ENCODE peak calls at places on chromosomes 3 and 15, in five cellular contexts. O is breast epithelium, B is endodermal cell, K is PC-3, Q is endothelial cell of umbilical vein. X is an unnamed sample.

GRCh38 chr3:188925376-188925775 is 246.4 kb upstream of the TPRG1 start:
- DNase-seq in B (no peak), K (no peak), Q (no peak), O (no peak), X (no peak)

GRCh38 chr3:128784843-128785242 is 58.9 kb downstream of the RAB7A start:
- DNase-seq in B (no peak), K (no peak), Q (no peak), O (no peak), X (no peak)

GRCh38 chr3:94304953-94305352 is 242.1 kb downstream of the NSUN3 start:
- DNase-seq in B (no peak), O (no peak), Q (no peak), K (no peak), X (no peak)

GRCh38 chr3:56188201-56188600 is 280.1 kb downstream of the ERC2 start:
- DNase-seq in B (no peak), K (no peak), O (no peak), Q (no peak), X (no peak)

GRCh38 chr15:90838544-90838943 is 29.8 kb upstream of the FURIN start:
- DNase-seq in K (no peak), B (no peak), O (no peak), Q (no peak), X (no peak)

GRCh38 chr3:66998899-66999235 is 760 bp downstream of the KBTBD8 start:
- DNase-seq in O (no peak), K (no peak), Q (peak), B (no peak), X (no peak)

GRCh38 chr3:189355481-189356201 is 183.9 kb downstream of the TPRG1 start:
- DNase-seq in B (peak), K (peak), O (no peak), Q (no peak), X (peak)

GRCh38 chr3:99637381-99638111 is 848 bp upstream of the COL8A1 start:
- DNase-seq in B (peak), Q (peak), K (peak), O (no peak), X (no peak)

GRCh38 chr3:120302361-120302760 is 17.3 kb upstream of the GPR156 start:
- DNase-seq in Q (no peak), B (no peak), O (no peak), K (no peak), X (no peak)

GRCh38 chr3:119258915-119259314 is 18.2 kb upstream of the B4GALT4 start:
- DNase-seq in Q (no peak), O (no peak), B (no peak), K (no peak), X (no peak)

GRCh38 chr3:59857589-59858346 is 807.9 kb upstream of the CFAP20DC start:
- DNase-seq in Q (peak), K (peak), O (peak), B (peak), X (peak)

GRCh38 chr3:157170861-157171260 is 10.9 kb upstream of the CCNL1 start:
- DNase-seq in Q (no peak), B (no peak), O (no peak), K (no peak), X (no peak)

GRCh38 chr3:122992628-122993570 is 34.7 kb downstream of the SEMA5B start:
- DNase-seq in K (no peak), B (no peak), O (no peak), Q (no peak), X (no peak)

GRCh38 chr3:133376805-133377204 is 23.1 kb upstream of the BFSP2 start:
- DNase-seq in K (no peak), B (no peak), O (no peak), Q (no peak), X (no peak)

GRCh38 chr3:180680097-180680430 is 775 bp upstream of the CCDC39 start:
- DNase-seq in Q (peak), O (no peak), B (peak), K (no peak), X (peak)

GRCh38 chr3:10786640-10787039 is 29.4 kb upstream of the SLC6A11 start:
- DNase-seq in B (no peak), Q (no peak), O (no peak), K (no peak), X (no peak)

GRCh38 chr3:194395767-194396527 is 3.1 kb downstream of the GP5 start:
- DNase-seq in Q (no peak), O (no peak), K (no peak), B (peak), X (peak)

GRCh38 chr15:36029606-36030005 is 483.6 kb upstream of the DPH6 start:
- DNase-seq in B (no peak), K (no peak), Q (no peak), O (no peak), X (no peak)

GRCh38 chr3:62892951-62893350 is 17.7 kb upstream of the CADPS start:
- DNase-seq in O (no peak), Q (no peak), K (no peak), B (no peak), X (no peak)

GRCh38 chr3:62332771-62333381 is 40.5 kb downstream of the FEZF2 start:
- DNase-seq in K (peak), O (no peak), Q (peak), B (no peak), X (peak)

GRCh38 chr3:70358978-70359580 is 46.6 kb upstream of the MDFIC2 start:
- DNase-seq in Q (peak), K (peak), B (peak), O (no peak), X (peak)

GRCh38 chr3:179452166-179452544 is 885 bp upstream of the GNB4 start:
- DNase-seq in B (no peak), O (no peak), K (no peak), Q (peak), X (no peak)

GRCh38 chr3:136149569-136150136 is 46.5 kb downstream of the MSL2 start:
- DNase-seq in O (no peak), B (no peak), K (peak), Q (peak), X (no peak)

GRCh38 chr3:64917914-64918313 is 230.1 kb upstream of the ADAMTS9 start:
- DNase-seq in K (no peak), B (no peak), O (no peak), Q (no peak), X (no peak)
- H3K27ac ChIP-seq in K (no peak), B (no peak), O (no peak), Q (no peak), X (no peak)

GRCh38 chr3:50442940-50443579 is 60.4 kb downstream of the CACNA2D2 start:
- DNase-seq in Q (no peak), B (no peak), K (no peak), O (no peak), X (no peak)
- H3K27ac ChIP-seq in Q (no peak), B (no peak), K (no peak), O (no peak), X (no peak)

GRCh38 chr15:59686389-59686788 is 2.7 kb downstream of the BNIP2 start:
- DNase-seq in O (no peak), Q (no peak), B (no peak), K (no peak), X (no peak)
- H3K27ac ChIP-seq in O (peak), Q (peak), B (no peak), K (no peak), X (peak)

DNA sequence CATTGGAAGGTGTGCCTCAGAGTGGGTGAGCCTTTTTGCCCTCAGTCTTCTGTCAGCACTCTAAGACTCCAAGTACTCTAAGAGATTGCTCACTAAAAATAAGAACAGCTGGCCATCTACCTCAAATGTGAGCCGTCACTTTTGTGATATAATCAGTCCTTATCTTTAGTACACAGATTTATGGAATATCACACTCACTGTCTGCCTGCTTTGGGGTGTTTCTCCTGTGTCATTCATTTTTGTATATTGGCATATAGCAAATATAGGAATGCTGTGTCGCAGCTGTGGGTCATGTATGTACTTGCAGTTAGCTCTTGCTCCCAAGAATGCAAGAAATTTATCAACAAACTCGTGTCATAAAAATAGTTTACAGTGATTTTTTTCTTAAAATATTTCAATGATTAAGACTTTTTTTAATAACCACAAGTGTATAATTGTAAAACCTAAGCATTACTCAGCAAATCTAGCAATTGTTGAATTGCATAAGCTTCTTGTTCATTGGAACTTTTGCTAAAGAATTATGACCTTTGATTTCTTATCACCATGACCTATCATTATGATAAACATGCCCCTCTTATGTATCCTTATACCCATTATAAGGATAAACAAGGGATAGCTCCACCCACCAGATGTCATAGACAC is 18.8 kb downstream of the SETD5 start:
- DNase-seq in B (no peak), Q (no peak), K (no peak), O (no peak), X (no peak)
- H3K27ac ChIP-seq in B (no peak), Q (no peak), K (no peak), O (no peak), X (no peak)

DNA sequence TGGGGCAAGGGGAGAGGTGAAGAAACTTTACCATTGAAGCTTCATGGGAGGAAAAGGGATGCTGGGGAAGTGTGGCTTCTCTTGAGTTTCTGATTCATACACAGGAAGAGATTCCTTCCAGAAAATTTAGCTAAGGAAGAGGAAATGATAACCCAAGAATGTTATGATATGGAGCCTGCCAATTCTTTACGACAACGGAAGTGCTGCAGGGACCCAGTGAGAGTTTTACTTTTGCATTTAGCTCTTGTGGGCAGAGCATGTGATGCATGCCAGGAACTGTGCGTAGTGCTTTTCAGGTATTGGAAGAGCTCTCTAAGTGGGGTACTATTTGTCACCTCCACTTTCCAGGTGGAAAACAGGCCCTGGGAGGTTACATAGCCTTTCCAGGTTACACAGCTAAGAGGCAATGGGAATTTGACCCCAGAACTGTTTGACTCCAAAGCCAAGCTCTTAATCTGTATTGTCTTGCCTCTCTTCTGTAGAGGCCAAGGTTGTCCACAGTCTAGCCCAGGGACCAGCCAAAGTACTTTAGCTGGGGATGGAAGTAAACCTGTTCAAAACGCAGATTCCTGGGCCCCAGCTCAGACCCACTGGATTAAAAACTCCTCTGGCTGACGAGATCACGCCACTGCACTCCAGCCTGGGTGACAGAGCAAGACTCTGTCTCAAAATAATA is 23.0 kb downstream of the CMTM7 start:
- DNase-seq in Q (peak), O (no peak), B (no peak), K (peak), X (peak)
- H3K27ac ChIP-seq in Q (peak), O (peak), B (no peak), K (peak), X (peak)

DNA sequence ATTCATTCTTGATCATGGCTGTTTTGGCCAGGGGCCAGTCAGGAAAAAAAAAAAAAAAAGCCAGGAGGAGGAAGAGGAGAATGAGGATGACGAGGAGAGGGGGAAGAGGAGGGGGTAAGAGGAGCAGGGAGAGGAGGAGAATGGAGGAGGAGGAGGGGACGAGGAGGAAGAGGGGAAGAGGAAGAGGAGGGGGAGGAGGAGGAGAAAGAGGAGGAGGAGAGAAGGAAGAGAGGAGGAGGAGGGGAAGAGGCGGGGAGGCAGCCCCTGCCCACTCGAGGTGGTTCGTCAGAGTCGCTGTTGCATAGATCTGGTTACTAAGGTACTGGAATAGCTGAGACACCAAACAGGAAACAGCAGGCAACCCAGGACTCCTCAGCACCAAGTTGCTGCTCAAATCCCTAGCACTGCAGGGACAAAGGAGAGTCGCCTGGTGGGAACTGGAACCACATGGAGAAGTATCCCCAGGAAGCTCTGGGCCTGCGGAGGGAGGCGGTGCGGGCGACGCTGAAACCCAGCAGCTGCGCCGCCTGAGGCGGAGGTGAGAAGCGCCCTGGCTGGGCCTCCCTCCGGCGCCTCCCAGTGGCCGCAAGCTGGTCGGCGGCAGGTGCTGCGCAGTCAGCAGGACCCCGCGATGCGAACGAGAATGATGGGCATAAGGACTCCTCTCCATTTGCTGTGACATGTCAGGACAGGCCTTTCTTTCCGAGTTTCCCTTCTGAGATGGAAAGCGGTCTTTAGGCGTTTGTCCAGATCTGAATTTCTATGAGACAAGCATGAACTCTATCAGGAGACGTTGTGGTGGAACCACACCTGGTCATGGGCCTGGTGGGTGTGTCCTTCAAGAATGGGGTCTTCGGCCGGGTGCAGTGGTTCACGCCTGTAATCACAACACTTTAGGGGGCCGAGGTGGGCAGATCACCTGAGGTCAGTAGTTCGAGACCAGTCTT is 17.5 kb downstream of the FAM240A start:
- DNase-seq in O (peak), K (peak), B (peak), Q (peak), X (peak)
- H3K27ac ChIP-seq in O (peak), K (no peak), B (peak), Q (no peak), X (peak)

DNA sequence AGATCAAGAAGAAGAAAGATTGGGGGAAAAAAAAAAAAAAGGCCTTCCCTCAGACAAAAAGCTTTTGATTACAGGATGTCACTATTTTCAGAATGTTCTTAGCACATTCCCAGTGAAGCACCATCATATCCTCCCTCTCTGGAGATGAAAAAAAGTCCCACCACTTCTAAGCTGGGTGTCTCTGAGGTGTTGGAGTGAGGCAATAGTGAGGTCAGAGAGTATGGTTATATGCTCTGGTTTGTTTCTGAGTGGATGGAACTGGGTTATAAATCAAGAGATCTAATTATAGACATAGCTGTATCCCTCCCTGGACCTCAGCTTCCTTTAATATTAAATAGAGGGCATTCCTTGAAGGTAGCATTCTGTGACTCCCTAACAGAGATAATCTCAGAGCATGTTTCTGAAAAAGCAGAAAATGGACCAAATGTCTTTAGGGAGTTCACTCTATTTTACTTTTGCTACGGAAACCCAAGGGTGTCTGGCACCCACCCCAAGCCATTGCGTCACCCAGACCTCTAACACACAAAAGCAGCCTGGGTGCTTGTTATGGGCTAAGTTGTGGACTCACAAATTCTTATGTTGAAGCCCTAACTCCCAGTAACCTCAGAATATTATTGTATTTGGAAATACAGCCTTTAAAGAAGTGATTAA is 81.7 kb downstream of the MB21D2 start:
- DNase-seq in Q (no peak), O (no peak), B (no peak), K (no peak), X (no peak)
- H3K27ac ChIP-seq in Q (no peak), O (no peak), B (no peak), K (no peak), X (no peak)

GRCh38 chr3:126983276-126983652 is 349 bp downstream of the PLXNA1 start:
- DNase-seq in B (no peak), K (no peak), O (no peak), Q (no peak), X (no peak)
- H3K27ac ChIP-seq in B (no peak), K (no peak), O (peak), Q (no peak), X (no peak)

DNA sequence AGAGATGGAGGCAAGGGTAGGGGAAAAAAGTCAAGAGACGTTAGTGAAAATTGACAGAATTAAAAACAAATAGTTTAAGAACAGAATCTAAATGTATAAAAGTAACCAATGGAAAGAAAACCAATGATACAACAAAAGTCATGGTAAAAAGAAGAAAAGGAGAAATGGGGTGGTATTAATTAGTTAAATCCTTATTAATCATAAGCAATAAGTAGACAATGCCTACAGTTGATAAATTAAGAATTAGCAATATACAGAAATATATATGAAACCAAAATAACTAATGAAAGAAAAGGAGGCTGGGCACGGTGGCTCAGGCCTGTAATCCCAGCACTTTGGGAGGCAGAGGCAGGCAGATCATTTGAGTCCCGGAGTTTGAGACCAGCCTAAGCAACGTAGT is 23.8 kb downstream of the EPM2AIP1 start:
- DNase-seq in B (no peak), K (no peak), O (no peak), Q (no peak), X (no peak)
- H3K27ac ChIP-seq in B (no peak), K (no peak), O (peak), Q (no peak), X (no peak)

GRCh38 chr3:131386429-131386926 is 4.9 kb downstream of the NUDT16 start:
- DNase-seq in O (peak), Q (peak), K (no peak), B (no peak), X (peak)
- H3K27ac ChIP-seq in O (peak), Q (peak), K (no peak), B (no peak), X (peak)

X was measured in small intestine.